ENCODE peak calls at places on chromosome 6, in eight cellular contexts. One of them, this sample, is unnamed.
A peak's percentile ranks its signal among the peaks of the same experiment; 100 is the strongest.

GRCh38 chr6:143822584-143823024 is 20.5 kb upstream of the LTV1 start:
- DNase-seq in effector memory CD4-positive, alpha-beta T cell: no peak
- DNase-seq in Panc1: no peak
- DNase-seq in IMR-90: peak; percentile 35
- DNase-seq in HepG2: no peak
- DNase-seq in HCT116: no peak
- DNase-seq in mesendoderm: peak; percentile 48
- DNase-seq in CD8-positive, alpha-beta memory T cell: no peak
- DNase-seq in this sample: no peak

GRCh38 chr6:103522045-103522444 is 1337.7 kb downstream of the HACE1 start:
- DNase-seq in Panc1: no peak
- DNase-seq in CD8-positive, alpha-beta memory T cell: no peak
- DNase-seq in IMR-90: no peak
- DNase-seq in effector memory CD4-positive, alpha-beta T cell: no peak
- DNase-seq in HCT116: no peak
- DNase-seq in mesendoderm: peak; percentile 32
- DNase-seq in HepG2: peak; percentile 51
- DNase-seq in this sample: no peak

GRCh38 chr6:62891065-62891647 is 320.1 kb upstream of the FKBP1C start:
- DNase-seq in HepG2: peak; percentile 24
- DNase-seq in IMR-90: no peak
- DNase-seq in CD8-positive, alpha-beta memory T cell: no peak
- DNase-seq in HCT116: no peak
- DNase-seq in mesendoderm: peak; percentile 11
- DNase-seq in Panc1: no peak
- DNase-seq in effector memory CD4-positive, alpha-beta T cell: no peak
- DNase-seq in this sample: no peak

GRCh38 chr6:137016366-137016765 is 28.4 kb downstream of the IL20RA start:
- DNase-seq in Panc1: no peak
- DNase-seq in HepG2: no peak
- DNase-seq in HCT116: no peak
- DNase-seq in mesendoderm: no peak
- DNase-seq in effector memory CD4-positive, alpha-beta T cell: no peak
- DNase-seq in CD8-positive, alpha-beta memory T cell: no peak
- DNase-seq in IMR-90: peak; percentile 10
- DNase-seq in this sample: no peak

GRCh38 chr6:44002071-44002590 is 125.1 kb downstream of the MRPL14 start:
- DNase-seq in effector memory CD4-positive, alpha-beta T cell: no peak
- DNase-seq in Panc1: no peak
- DNase-seq in mesendoderm: no peak
- DNase-seq in HepG2: peak; percentile 47
- DNase-seq in IMR-90: no peak
- DNase-seq in CD8-positive, alpha-beta memory T cell: no peak
- DNase-seq in HCT116: no peak
- DNase-seq in this sample: no peak

GRCh38 chr6:144697389-144697788 is 412.3 kb downstream of the UTRN start:
- DNase-seq in IMR-90: no peak
- DNase-seq in HepG2: no peak
- DNase-seq in CD8-positive, alpha-beta memory T cell: no peak
- DNase-seq in mesendoderm: no peak
- DNase-seq in effector memory CD4-positive, alpha-beta T cell: no peak
- DNase-seq in HCT116: no peak
- DNase-seq in Panc1: no peak
- DNase-seq in this sample: no peak

GRCh38 chr6:136547336-136547735 is 2.9 kb downstream of the MAP7 start:
- DNase-seq in CD8-positive, alpha-beta memory T cell: no peak
- DNase-seq in HCT116: peak; percentile 21
- DNase-seq in mesendoderm: peak; percentile 67
- DNase-seq in effector memory CD4-positive, alpha-beta T cell: no peak
- DNase-seq in IMR-90: peak; percentile 63
- DNase-seq in Panc1: peak; percentile 54
- DNase-seq in HepG2: no peak
- DNase-seq in this sample: no peak

GRCh38 chr6:158032354-158032733 is 50.7 kb downstream of the SYNJ2 start:
- DNase-seq in effector memory CD4-positive, alpha-beta T cell: no peak
- DNase-seq in mesendoderm: no peak
- DNase-seq in IMR-90: no peak
- DNase-seq in HCT116: no peak
- DNase-seq in Panc1: no peak
- DNase-seq in CD8-positive, alpha-beta memory T cell: no peak
- DNase-seq in HepG2: no peak
- DNase-seq in this sample: no peak

GRCh38 chr6:84536914-84537638 is 227.3 kb downstream of the TBX18 start:
- DNase-seq in HCT116: no peak
- DNase-seq in mesendoderm: peak; percentile 90
- DNase-seq in effector memory CD4-positive, alpha-beta T cell: no peak
- DNase-seq in Panc1: no peak
- DNase-seq in HepG2: no peak
- DNase-seq in CD8-positive, alpha-beta memory T cell: no peak
- DNase-seq in IMR-90: no peak
- DNase-seq in this sample: no peak

GRCh38 chr6:15263780-15264374 is 18.0 kb downstream of the JARID2 start:
- DNase-seq in mesendoderm: no peak
- DNase-seq in effector memory CD4-positive, alpha-beta T cell: no peak
- DNase-seq in HepG2: no peak
- DNase-seq in HCT116: no peak
- DNase-seq in IMR-90: no peak
- DNase-seq in Panc1: no peak
- DNase-seq in CD8-positive, alpha-beta memory T cell: no peak
- DNase-seq in this sample: no peak

GRCh38 chr6:15265787-15266186 is 19.9 kb downstream of the JARID2 start:
- DNase-seq in IMR-90: no peak
- DNase-seq in HepG2: no peak
- DNase-seq in effector memory CD4-positive, alpha-beta T cell: no peak
- DNase-seq in CD8-positive, alpha-beta memory T cell: no peak
- DNase-seq in Panc1: no peak
- DNase-seq in mesendoderm: no peak
- DNase-seq in HCT116: no peak
- DNase-seq in this sample: no peak

GRCh38 chr6:15264902-15265761 is 19.3 kb downstream of the JARID2 start:
- DNase-seq in HCT116: no peak
- DNase-seq in CD8-positive, alpha-beta memory T cell: no peak
- DNase-seq in mesendoderm: no peak
- DNase-seq in effector memory CD4-positive, alpha-beta T cell: no peak
- DNase-seq in IMR-90: peak; percentile 79
- DNase-seq in Panc1: no peak
- DNase-seq in HepG2: no peak
- DNase-seq in this sample: no peak

GRCh38 chr6:15266423-15266996 is 20.6 kb downstream of the JARID2 start:
- DNase-seq in IMR-90: no peak
- DNase-seq in mesendoderm: peak; percentile 81
- DNase-seq in CD8-positive, alpha-beta memory T cell: no peak
- DNase-seq in Panc1: no peak
- DNase-seq in HepG2: peak; percentile 82
- DNase-seq in HCT116: no peak
- DNase-seq in effector memory CD4-positive, alpha-beta T cell: no peak
- DNase-seq in this sample: no peak

DNA sequence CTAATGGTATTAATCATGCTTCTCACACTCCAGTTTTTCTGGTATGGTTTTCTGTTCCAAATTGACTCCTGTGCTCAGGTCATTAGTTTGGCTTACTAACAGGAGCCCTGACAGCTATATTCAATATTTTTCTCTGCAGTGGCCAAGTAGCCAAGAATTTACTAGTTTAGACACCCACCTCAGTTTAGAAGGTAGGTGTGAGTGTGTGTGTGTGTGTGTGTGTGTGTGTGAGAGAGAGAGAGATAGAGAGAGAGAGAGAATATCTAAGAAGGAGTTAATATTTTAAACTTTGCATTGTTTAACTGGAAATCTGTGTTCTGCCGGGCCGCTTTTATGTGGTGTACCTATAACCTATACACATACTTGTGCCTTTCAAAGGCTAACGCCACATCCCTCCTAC is 18.5 kb downstream of the JARID2 start:
- DNase-seq in IMR-90: no peak
- DNase-seq in HCT116: no peak
- DNase-seq in HepG2: no peak
- DNase-seq in Panc1: no peak
- DNase-seq in mesendoderm: no peak
- DNase-seq in CD8-positive, alpha-beta memory T cell: no peak
- DNase-seq in effector memory CD4-positive, alpha-beta T cell: no peak
- DNase-seq in this sample: no peak
- H3K4me1 ChIP-seq in IMR-90: peaks cover 37% of the 10 kb centered on the region
- H3K4me1 ChIP-seq in HCT116: no peaks in the 10 kb centered on the region
- H3K4me1 ChIP-seq in HepG2: peaks cover 57% of the 10 kb centered on the region
- H3K4me1 ChIP-seq in Panc1: no peaks in the 10 kb centered on the region
- H3K4me1 ChIP-seq in mesendoderm: peaks cover 41% of the 10 kb centered on the region
- H3K4me1 ChIP-seq in CD8-positive, alpha-beta memory T cell: peaks cover 58% of the 10 kb centered on the region
- H3K4me1 ChIP-seq in effector memory CD4-positive, alpha-beta T cell: peaks cover 24% of the 10 kb centered on the region
- H3K4me1 ChIP-seq in this sample: peaks cover 26% of the 10 kb centered on the region

DNA sequence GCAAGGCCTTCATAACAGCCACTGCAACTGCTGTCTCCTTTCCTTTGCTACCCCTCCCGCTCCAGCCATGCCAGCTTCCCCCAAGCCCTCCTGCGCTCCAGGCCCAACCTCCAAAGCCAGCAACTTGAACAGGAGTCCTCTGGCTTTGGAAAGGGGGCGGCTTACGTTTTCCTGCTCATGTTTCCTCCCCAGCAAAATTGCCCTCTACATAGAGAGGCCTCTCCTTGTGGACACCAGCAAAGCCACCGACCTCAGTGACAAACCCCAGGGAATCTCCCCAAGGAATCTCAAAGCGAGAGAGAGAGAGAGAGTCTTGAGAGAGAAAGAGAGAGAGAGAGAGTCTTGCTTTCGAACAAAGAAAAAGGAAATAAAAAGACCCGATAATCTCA is 354 bp upstream of the BTN2A1 start:
- DNase-seq in mesendoderm: peak; percentile 80
- DNase-seq in IMR-90: no peak
- DNase-seq in Panc1: no peak
- DNase-seq in HepG2: no peak
- DNase-seq in effector memory CD4-positive, alpha-beta T cell: peak; percentile 9
- DNase-seq in HCT116: no peak
- DNase-seq in CD8-positive, alpha-beta memory T cell: no peak
- DNase-seq in this sample: peak; percentile 39
- H3K4me1 ChIP-seq in mesendoderm: no peaks in the 10 kb centered on the region
- H3K4me1 ChIP-seq in IMR-90: peaks cover 13% of the 10 kb centered on the region
- H3K4me1 ChIP-seq in Panc1: peaks cover 5% of the 10 kb centered on the region
- H3K4me1 ChIP-seq in HepG2: peaks cover 37% of the 10 kb centered on the region
- H3K4me1 ChIP-seq in effector memory CD4-positive, alpha-beta T cell: peaks cover 31% of the 10 kb centered on the region
- H3K4me1 ChIP-seq in HCT116: no peaks in the 10 kb centered on the region
- H3K4me1 ChIP-seq in CD8-positive, alpha-beta memory T cell: peaks cover 42% of the 10 kb centered on the region
- H3K4me1 ChIP-seq in this sample: peaks cover 28% of the 10 kb centered on the region

GRCh38 chr6:90304308-90304707 is 7.7 kb upstream of the BACH2 start:
- DNase-seq in Panc1: no peak
- DNase-seq in effector memory CD4-positive, alpha-beta T cell: no peak
- DNase-seq in HCT116: no peak
- DNase-seq in CD8-positive, alpha-beta memory T cell: no peak
- DNase-seq in HepG2: no peak
- DNase-seq in IMR-90: no peak
- DNase-seq in mesendoderm: no peak
- DNase-seq in this sample: no peak

GRCh38 chr6:90301816-90302215 is 5.2 kb upstream of the BACH2 start:
- DNase-seq in mesendoderm: no peak
- DNase-seq in HCT116: no peak
- DNase-seq in CD8-positive, alpha-beta memory T cell: no peak
- DNase-seq in Panc1: no peak
- DNase-seq in HepG2: no peak
- DNase-seq in IMR-90: no peak
- DNase-seq in effector memory CD4-positive, alpha-beta T cell: no peak
- DNase-seq in this sample: no peak

GRCh38 chr6:90303037-90303436 is 6.4 kb upstream of the BACH2 start:
- DNase-seq in Panc1: no peak
- DNase-seq in HCT116: no peak
- DNase-seq in IMR-90: no peak
- DNase-seq in CD8-positive, alpha-beta memory T cell: no peak
- DNase-seq in HepG2: no peak
- DNase-seq in mesendoderm: no peak
- DNase-seq in effector memory CD4-positive, alpha-beta T cell: no peak
- DNase-seq in this sample: no peak

GRCh38 chr6:90305800-90306448 is 9.3 kb upstream of the BACH2 start:
- DNase-seq in HepG2: no peak
- DNase-seq in Panc1: no peak
- DNase-seq in effector memory CD4-positive, alpha-beta T cell: no peak
- DNase-seq in HCT116: no peak
- DNase-seq in mesendoderm: no peak
- DNase-seq in IMR-90: no peak
- DNase-seq in CD8-positive, alpha-beta memory T cell: no peak
- DNase-seq in this sample: no peak

DNA sequence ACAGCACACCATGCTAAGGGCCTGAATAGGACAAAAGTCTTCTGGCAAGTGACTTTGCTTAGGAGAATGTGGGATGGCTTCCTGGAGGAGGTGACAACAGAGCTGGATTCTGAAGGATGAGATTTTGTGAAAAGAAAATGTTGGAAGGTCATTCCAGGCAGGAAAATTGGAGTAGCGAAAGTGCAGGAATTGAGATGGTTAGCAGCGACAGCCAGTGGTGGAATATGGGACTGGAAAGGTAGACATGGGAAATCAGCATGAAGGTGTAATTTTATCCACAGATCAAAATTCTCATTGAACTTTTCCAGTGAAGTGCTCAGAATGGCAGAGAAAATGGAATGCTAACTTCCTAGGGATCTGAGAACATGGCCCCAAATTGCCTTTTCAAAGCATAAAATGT is 5.7 kb upstream of the BACH2 start:
- DNase-seq in HCT116: no peak
- DNase-seq in IMR-90: no peak
- DNase-seq in mesendoderm: no peak
- DNase-seq in HepG2: no peak
- DNase-seq in effector memory CD4-positive, alpha-beta T cell: no peak
- DNase-seq in CD8-positive, alpha-beta memory T cell: no peak
- DNase-seq in Panc1: no peak
- DNase-seq in this sample: no peak
- H3K4me1 ChIP-seq in HCT116: no peaks in the 10 kb centered on the region
- H3K4me1 ChIP-seq in IMR-90: no peaks in the 10 kb centered on the region
- H3K4me1 ChIP-seq in mesendoderm: no peaks in the 10 kb centered on the region
- H3K4me1 ChIP-seq in HepG2: peaks cover 2% of the 10 kb centered on the region
- H3K4me1 ChIP-seq in effector memory CD4-positive, alpha-beta T cell: no peaks in the 10 kb centered on the region
- H3K4me1 ChIP-seq in CD8-positive, alpha-beta memory T cell: peaks cover 3% of the 10 kb centered on the region
- H3K4me1 ChIP-seq in Panc1: no peaks in the 10 kb centered on the region
- H3K4me1 ChIP-seq in this sample: no peaks in the 10 kb centered on the region

DNA sequence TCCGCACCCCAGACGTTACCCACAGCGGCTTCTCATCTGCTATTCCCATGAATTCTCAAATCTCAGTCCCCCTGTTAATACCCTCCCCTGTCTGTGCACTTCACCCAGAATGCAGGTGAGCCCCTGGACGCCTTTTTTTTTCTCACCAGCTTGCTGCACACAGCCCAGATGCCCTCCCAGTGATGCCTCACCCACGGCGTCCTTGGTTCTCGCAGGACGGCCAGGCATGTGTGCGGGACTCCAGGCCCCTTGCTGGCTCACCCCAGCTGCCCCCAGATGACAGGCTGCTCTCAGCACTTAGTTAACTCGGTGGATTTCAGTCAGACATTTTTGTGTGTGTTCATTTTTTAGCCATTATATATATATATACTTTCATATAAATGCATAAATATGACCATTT is 25.4 kb upstream of the PI16 start:
- DNase-seq in CD8-positive, alpha-beta memory T cell: no peak
- DNase-seq in HCT116: no peak
- DNase-seq in HepG2: no peak
- DNase-seq in mesendoderm: no peak
- DNase-seq in IMR-90: no peak
- DNase-seq in effector memory CD4-positive, alpha-beta T cell: no peak
- DNase-seq in Panc1: no peak
- DNase-seq in this sample: no peak
- H3K4me1 ChIP-seq in CD8-positive, alpha-beta memory T cell: no peaks in the 10 kb centered on the region
- H3K4me1 ChIP-seq in HCT116: peaks cover 3% of the 10 kb centered on the region
- H3K4me1 ChIP-seq in HepG2: peaks cover 11% of the 10 kb centered on the region
- H3K4me1 ChIP-seq in mesendoderm: no peaks in the 10 kb centered on the region
- H3K4me1 ChIP-seq in IMR-90: peaks cover 32% of the 10 kb centered on the region
- H3K4me1 ChIP-seq in effector memory CD4-positive, alpha-beta T cell: no peaks in the 10 kb centered on the region
- H3K4me1 ChIP-seq in Panc1: no peaks in the 10 kb centered on the region
- H3K4me1 ChIP-seq in this sample: peaks cover 11% of the 10 kb centered on the region